ENCODE peak calls at places on chromosomes 4 and X, in four cellular contexts. P is heart right ventricle, H is psoas muscle, O is left ventricle myocardium inferior. M is an unnamed sample. For H3K4me1, the result is how much of the 10 kb centered on the place peaks cover.

GRCh38 chr4:31674313-31674947 is 954.3 kb downstream of the PCDH7 start:
- DNase-seq in H (no peak), O (no peak), P (no peak), M (no peak)

GRCh38 chr4:30256105-30256828 is 463.9 kb upstream of the PCDH7 start:
- DNase-seq in H (no peak), O (no peak), P (no peak), M (no peak)

GRCh38 chr4:105845559-105845958 is 49.7 kb upstream of the NPNT start:
- DNase-seq in O (no peak), P (no peak), H (no peak), M (no peak)

GRCh38 chr4:20618729-20619128 is 81.5 kb upstream of the PACRGL start:
- DNase-seq in H (no peak), P (no peak), O (no peak), M (no peak)

GRCh38 chr4:2811830-2812599 is 19.1 kb downstream of the SH3BP2 start:
- DNase-seq in H (peak), P (peak), O (peak), M (peak)

GRCh38 chr4:120873554-120873953 is 49.0 kb downstream of the PRDM5 start:
- DNase-seq in H (no peak), P (no peak), O (no peak), M (no peak)

GRCh38 chr4:181312066-181312465 is 931.1 kb upstream of the TENM3 start:
- DNase-seq in H (no peak), O (no peak), P (no peak), M (no peak)

GRCh38 chr4:6321361-6321760 is 51.7 kb downstream of the WFS1 start:
- DNase-seq in H (no peak), P (no peak), O (no peak), M (no peak)

GRCh38 chrX:97332963-97333362 is 449.3 kb downstream of the RPA4 start:
- DNase-seq in O (no peak), H (no peak), P (no peak), M (no peak)

GRCh38 chr4:145012841-145013240 is 85.2 kb downstream of the ANAPC10 start:
- DNase-seq in H (no peak), O (no peak), P (no peak), M (no peak)

GRCh38 chr4:7967501-7968261 is 28.0 kb upstream of the AFAP1 start:
- DNase-seq in H (no peak), P (no peak), O (peak), M (no peak)

GRCh38 chrX:68672581-68673318 is 25.3 kb downstream of the STARD8 start:
- DNase-seq in P (peak), O (peak), H (peak), M (peak)

GRCh38 chrX:120566817-120567216 is 6.1 kb upstream of the CUL4B start:
- DNase-seq in P (no peak), H (no peak), O (no peak), M (no peak)

GRCh38 chr4:108024078-108024990 is 34.6 kb downstream of the HADH start:
- DNase-seq in H (no peak), P (no peak), O (no peak), M (no peak)

GRCh38 chr4:2786794-2787229 is 6.1 kb upstream of the SH3BP2 start:
- DNase-seq in O (no peak), H (no peak), P (peak), M (no peak)

GRCh38 chr4:89298788-89299152 is 8.8 kb downstream of the GPRIN3 start:
- DNase-seq in H (no peak), P (no peak), O (no peak), M (no peak)

GRCh38 chr4:153074501-153075255 is 129.6 kb upstream of the TRIM2 start:
- DNase-seq in O (no peak), H (no peak), P (no peak), M (no peak)

GRCh38 chr4:121551881-121552280 is 144.9 kb downstream of the ANXA5 start:
- DNase-seq in H (no peak), P (no peak), O (no peak), M (peak)

GRCh38 chr4:34422472-34422871 is 1821.8 kb downstream of the ARAP2 start:
- DNase-seq in H (no peak), P (no peak), O (no peak), M (no peak)

GRCh38 chrX:120297923-120298322 is 13.3 kb downstream of the TMEM255A start:
- DNase-seq in P (no peak), O (no peak), H (no peak), M (no peak)

GRCh38 chrX:2679534-2680485 is 11.3 kb upstream of the CD99 start:
- DNase-seq in H (no peak), O (no peak), P (no peak), M (no peak)

GRCh38 chr4:9765091-9765490 is 16.3 kb upstream of the DRD5 start:
- DNase-seq in H (no peak), O (no peak), P (no peak), M (peak)

GRCh38 chr4:41281038-41281634 is 24.4 kb downstream of the UCHL1 start:
- DNase-seq in P (no peak), O (no peak), H (no peak), M (peak)

GRCh38 chrX:37509349-37509748 is 62.1 kb upstream of the LANCL3 start:
- DNase-seq in P (no peak), O (no peak), H (no peak), M (no peak)

GRCh38 chr4:64870558-64870957 is 461.3 kb upstream of the TECRL start:
- DNase-seq in P (no peak), H (no peak), O (no peak), M (no peak)

GRCh38 chr4:40214038-40214437 is 17.2 kb downstream of the RHOH start:
- DNase-seq in P (no peak), O (no peak), H (no peak), M (no peak)

GRCh38 chr4:22063613-22064012 is 115.0 kb upstream of the KCNIP4 start:
- DNase-seq in H (no peak), O (no peak), P (no peak), M (no peak)

GRCh38 chr4:145870155-145871020 is 68.2 kb downstream of the ZNF827 start:
- DNase-seq in O (no peak), H (no peak), P (no peak), M (no peak)

GRCh38 chr4:32775049-32775448 is 2054.9 kb downstream of the PCDH7 start:
- DNase-seq in H (no peak), P (no peak), O (no peak), M (no peak)

GRCh38 chr4:94410678-94411206 is 41.0 kb upstream of the PDLIM5 start:
- DNase-seq in O (peak), P (peak), H (peak), M (peak)

DNA sequence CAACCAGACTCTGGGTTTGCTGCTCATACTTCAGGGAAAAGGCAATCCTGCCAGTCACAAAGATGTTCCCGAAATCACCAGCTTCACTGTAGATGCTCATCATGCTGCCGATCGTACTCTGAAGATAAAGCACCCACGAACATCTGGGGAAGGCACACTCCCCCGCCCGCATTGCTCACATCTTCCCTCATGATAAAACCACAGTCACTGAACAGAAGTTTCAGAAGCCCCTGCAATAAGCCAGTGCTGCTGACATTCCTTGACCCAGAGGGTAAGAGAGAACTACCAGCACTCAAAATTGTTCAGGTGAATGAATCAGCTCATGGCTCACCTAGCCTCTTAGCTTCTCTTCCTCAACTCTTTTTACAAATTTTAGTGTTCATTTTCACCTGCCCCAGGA is 43.1 kb downstream of the SRPX2 start:
- DNase-seq in H (no peak), P (no peak), O (no peak), M (no peak)
- TF ChIP-seq CTCF in H (no peak), P (no peak), O (no peak), M (no peak)

GRCh38 chrX:77937291-77937690 is 26.8 kb downstream of the ATP7A start:
- DNase-seq in H (no peak), P (no peak), O (no peak), M (no peak)
- H3K4me1 ChIP-seq in H (under half), P (under half), O (under half), M (under half)

GRCh38 chr4:185638548-185639301 is 103.4 kb upstream of the PDLIM3 start:
- DNase-seq in P (no peak), H (peak), O (no peak), M (no peak)

GRCh38 chr4:185642907-185643306 is 107.6 kb upstream of the PDLIM3 start:
- DNase-seq in H (no peak), O (no peak), P (no peak), M (no peak)

GRCh38 chr4:185638093-185638492 is 102.8 kb upstream of the PDLIM3 start:
- DNase-seq in H (no peak), P (no peak), O (no peak), M (no peak)

GRCh38 chr4:185644408-185644807 is 109.1 kb upstream of the PDLIM3 start:
- DNase-seq in O (no peak), H (no peak), P (no peak), M (no peak)

GRCh38 chr4:185640809-185641675 is 105.7 kb upstream of the PDLIM3 start:
- DNase-seq in O (no peak), P (no peak), H (no peak), M (no peak)
- TF ChIP-seq CTCF in O (peak), P (peak), H (peak), M (peak)

DNA sequence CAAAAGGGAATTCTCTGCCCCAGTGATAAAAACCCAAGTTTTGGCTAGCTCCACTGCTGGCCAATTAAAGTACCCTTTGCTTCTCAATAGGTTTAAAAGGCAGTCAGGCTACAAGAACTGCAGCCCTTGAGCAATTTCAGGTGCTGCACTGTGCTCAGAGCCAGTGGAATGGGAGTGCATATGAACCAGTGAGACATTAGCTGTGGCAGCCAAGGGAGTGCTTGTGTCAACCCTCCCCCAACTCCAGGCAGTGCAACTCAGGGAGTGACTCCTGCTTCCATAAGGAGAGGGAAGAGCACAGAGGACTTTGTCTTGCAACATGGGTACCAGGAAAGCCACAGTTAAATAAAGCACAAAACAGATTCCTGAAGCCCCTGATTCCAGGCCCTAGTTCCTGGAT is 61.6 kb upstream of the VAMP7 start:
- DNase-seq in H (no peak), P (no peak), O (no peak), M (no peak)
- H3K4me1 ChIP-seq in H (under half), P (under half), O (under half), M (under half)

GRCh38 chrX:51215266-51215665 is 117.4 kb upstream of the NUDT10 start:
- DNase-seq in P (no peak), O (no peak), H (no peak), M (no peak)
- TF ChIP-seq CTCF in P (no peak), O (no peak), H (no peak), M (no peak)

GRCh38 chr4:70712150-70712549 is 9.6 kb upstream of the RUFY3 start:
- DNase-seq in O (no peak), H (no peak), P (no peak), M (no peak)
- H3K4me1 ChIP-seq in O (under half), H (under half), P (under half), M (under half)

DNA sequence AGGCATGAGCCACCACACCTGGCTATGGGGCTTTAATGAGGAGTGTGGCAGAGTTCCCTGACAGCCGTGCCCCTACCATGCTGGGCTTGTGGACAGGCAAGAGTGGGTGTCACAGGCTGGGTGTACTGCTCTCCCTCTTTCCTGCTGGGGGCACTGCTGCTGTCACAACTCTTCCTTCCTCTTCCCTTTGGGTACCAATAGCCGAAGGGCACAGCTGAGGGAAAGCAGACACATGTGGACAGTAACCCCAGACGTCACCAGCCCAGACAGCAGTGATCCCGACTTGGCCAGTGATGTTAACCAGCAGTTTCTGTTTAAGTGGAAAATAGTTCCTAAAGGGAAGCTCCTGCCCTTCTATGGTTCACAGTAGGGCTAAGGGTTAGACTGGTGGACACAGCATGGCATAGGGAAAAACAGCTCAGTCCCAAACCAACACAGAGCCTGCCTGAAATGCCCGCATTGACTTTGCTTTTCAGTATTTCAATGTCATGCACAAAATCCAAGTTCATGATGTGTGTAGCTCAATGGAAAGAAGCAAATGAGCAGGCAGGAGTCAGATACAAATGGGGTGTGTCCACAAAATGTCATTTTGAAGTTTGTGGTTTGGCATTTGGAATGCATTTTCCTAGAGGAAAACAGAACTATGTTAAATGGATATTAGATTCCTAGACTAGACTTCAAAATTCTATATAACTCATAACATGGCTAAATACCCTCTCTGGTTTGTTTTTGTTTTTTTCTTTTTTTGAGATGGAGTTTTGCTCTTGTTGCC is 24.9 kb upstream of the DDX3X start:
- DNase-seq in O (no peak), P (no peak), H (no peak), M (no peak)
- TF ChIP-seq CTCF in O (no peak), P (no peak), H (no peak), M (no peak)

DNA sequence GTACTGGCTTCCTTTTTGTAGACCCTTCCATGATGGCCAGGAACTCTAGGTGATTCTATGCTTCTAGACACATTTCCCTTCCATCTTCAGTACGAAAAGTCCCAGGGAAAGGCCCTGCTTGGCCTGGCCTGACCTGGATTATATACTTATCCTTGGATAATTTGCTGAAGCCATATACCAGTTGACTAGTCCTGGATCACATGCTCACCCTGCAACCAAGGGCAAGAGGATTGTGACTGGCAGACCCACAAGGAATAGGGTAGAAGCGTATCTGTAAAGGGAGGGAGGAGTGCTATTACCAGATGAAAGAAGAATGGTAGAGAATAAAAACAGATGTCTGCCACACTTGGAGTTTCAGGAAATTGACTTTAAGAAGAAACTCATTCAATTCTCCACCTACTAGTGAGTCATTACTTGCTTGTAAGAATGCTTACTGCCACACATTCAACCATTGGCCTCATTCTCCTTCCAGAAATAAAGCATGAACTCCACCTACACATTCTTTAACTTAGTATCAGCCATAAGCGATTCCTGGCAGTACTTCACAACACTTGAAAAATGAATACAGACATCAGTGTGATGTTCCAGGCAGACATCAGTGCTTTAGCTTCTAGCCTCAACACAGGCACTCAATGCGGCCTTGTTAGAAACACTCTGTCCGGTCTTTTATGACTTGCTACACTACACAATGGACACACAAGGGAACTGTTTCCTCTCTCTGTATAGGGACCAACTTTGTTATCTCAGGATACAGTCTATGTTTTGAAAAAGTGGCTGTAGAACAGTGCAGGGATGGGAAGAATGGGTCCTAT is 141.8 kb downstream of the CBR4 start:
- DNase-seq in O (no peak), P (no peak), H (no peak), M (no peak)
- H3K4me1 ChIP-seq in O (half or more), P (under half), H (under half), M (under half)